ENCODE peak calls at places on chromosomes 2 and 18, in four cellular contexts. C, X, G and H are unnamed samples.

GRCh38 chr18:53798516-53798915 is 426.0 kb downstream of the MBD2 start:
- DNase-seq in C (no peak), X (no peak), G (peak), H (no peak)

GRCh38 chr2:57146951-57147350 is 899.7 kb upstream of the VRK2 start:
- DNase-seq in C (no peak), X (no peak), G (no peak), H (no peak)

GRCh38 chr18:59783138-59783537 is 85.9 kb upstream of the CCBE1 start:
- DNase-seq in C (no peak), X (peak), G (peak), H (peak)

GRCh38 chr2:30629866-30630265 is 177.4 kb downstream of the CAPN13 start:
- DNase-seq in C (no peak), X (no peak), G (peak), H (no peak)

GRCh38 chr2:7692657-7693161 is 775.5 kb downstream of the RNF144A start:
- DNase-seq in C (no peak), X (no peak), G (peak), H (no peak)

GRCh38 chr2:143284087-143284675 is 155.0 kb downstream of the ARHGAP15 start:
- DNase-seq in C (no peak), X (peak), G (peak), H (no peak)

GRCh38 chr2:152475982-152476381 is 141.0 kb downstream of the FMNL2 start:
- DNase-seq in C (no peak), X (no peak), G (no peak), H (no peak)

GRCh38 chr2:216574586-216574985 is 58.6 kb upstream of the IGFBP2 start:
- DNase-seq in C (no peak), X (no peak), G (no peak), H (no peak)

GRCh38 chr2:110853516-110853915 is 121.1 kb downstream of the ACOXL start:
- DNase-seq in C (no peak), X (peak), G (peak), H (no peak)

GRCh38 chr2:206212673-206213513 is 53.2 kb downstream of the EEF1B2 start:
- DNase-seq in C (no peak), X (peak), G (peak), H (no peak)

GRCh38 chr2:11344956-11345671 is 678 bp upstream of the ROCK2 start:
- DNase-seq in C (peak), X (peak), G (peak), H (peak)

GRCh38 chr2:175600024-175600831 is 401.8 kb downstream of the LNPK start:
- DNase-seq in C (no peak), X (no peak), G (peak), H (no peak)

GRCh38 chr2:143399679-143400078 is 270.5 kb downstream of the ARHGAP15 start:
- DNase-seq in C (no peak), X (no peak), G (no peak), H (no peak)

GRCh38 chr18:76134631-76135030 is 360.4 kb downstream of the ZNF516 start:
- DNase-seq in C (no peak), X (no peak), G (no peak), H (no peak)

GRCh38 chr18:59372975-59373374 is 13.9 kb upstream of the LMAN1 start:
- DNase-seq in C (no peak), X (no peak), G (no peak), H (no peak)

GRCh38 chr2:216210711-216211131 is 101.6 kb downstream of the XRCC5 start:
- DNase-seq in C (no peak), X (no peak), G (peak), H (no peak)

GRCh38 chr2:148508878-148509702 is 135.5 kb upstream of the EPC2 start:
- DNase-seq in C (peak), X (peak), G (peak), H (peak)
- TF ChIP-seq CTCF in C (peak), X (peak), G (peak), H (peak)

GRCh38 chr2:15058015-15058414 is 425.5 kb downstream of the LRATD1 start:
- DNase-seq in C (no peak), X (no peak), G (no peak), H (no peak)
- TF ChIP-seq CTCF in C (peak), X (peak), G (no peak), H (peak)

GRCh38 chr2:122927710-122928249 is 1097.3 kb upstream of the CNTNAP5 start:
- DNase-seq in C (no peak), X (no peak), G (no peak), H (no peak)
- TF ChIP-seq CTCF in C (no peak), X (no peak), G (no peak), H (peak)

DNA sequence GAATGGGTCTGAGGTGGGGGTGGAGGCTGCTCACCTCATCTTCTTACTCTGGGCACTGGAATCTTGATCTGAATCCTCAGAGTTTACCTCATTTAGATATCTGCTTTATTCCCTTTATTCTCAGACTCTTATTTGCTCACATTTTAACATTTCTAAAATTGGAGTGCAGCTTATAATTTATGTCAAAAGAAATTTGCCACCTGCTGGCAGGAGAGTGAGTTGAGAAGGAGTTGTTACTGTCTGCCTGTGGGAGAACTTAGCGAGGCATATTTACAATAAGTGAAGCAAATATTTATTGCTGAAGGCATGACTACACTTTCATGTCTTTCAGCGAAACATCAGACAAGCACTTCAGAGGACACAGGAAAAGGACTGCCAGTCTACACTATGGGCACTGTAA is 16.4 kb upstream of the KIAA2012 start:
- DNase-seq in C (no peak), X (peak), G (peak), H (no peak)
- TF ChIP-seq CTCF in C (peak), X (peak), G (peak), H (no peak)